ENCODE peak calls at places on chromosomes 13 and 19, in five cellular contexts. F, V, M, W and S are unnamed samples.

GRCh38 chr19:13408889-13409518 is 97.3 kb downstream of the CACNA1A start:
- DNase-seq in F (no peak), V (no peak), M (no peak), W (no peak), S (no peak)

GRCh38 chr13:42474954-42475353 is 99.0 kb upstream of the TNFSF11 start:
- DNase-seq in F (peak; percentile 91), V (no peak), M (no peak), W (no peak), S (no peak)

GRCh38 chr19:38862321-38863059 is 12.7 kb upstream of the HNRNPL start:
- DNase-seq in F (no peak), V (no peak), M (no peak), W (no peak), S (no peak)

GRCh38 chr19:11577451-11578341 is at the start of gene ACP5:
- DNase-seq in F (no peak), V (no peak), M (no peak), W (peak; percentile 72), S (no peak)

GRCh38 chr19:958967-959685 is 25.0 kb upstream of the WDR18 start:
- DNase-seq in F (no peak), V (no peak), M (no peak), W (no peak), S (no peak)

GRCh38 chr13:112849500-112849899 is 119.5 kb upstream of the MCF2L start:
- DNase-seq in F (no peak), V (no peak), M (no peak), W (no peak), S (no peak)

GRCh38 chr19:19205416-19206410 is 2.5 kb upstream of the NR2C2AP start:
- DNase-seq in F (no peak), V (no peak), M (peak; percentile 38), W (no peak), S (no peak)

GRCh38 chr13:41132512-41133152 is at the start of gene KBTBD6:
- DNase-seq in F (peak; percentile 96), V (peak; percentile 95), M (peak; percentile 97), W (peak; percentile 98), S (peak; percentile 95)

GRCh38 chr19:30309983-30310805 is 62.0 kb upstream of the ZNF536 start:
- DNase-seq in F (no peak), V (no peak), M (no peak), W (no peak), S (no peak)

GRCh38 chr19:47107201-47107952 is 6.2 kb downstream of the ZC3H4 start:
- DNase-seq in F (no peak), V (no peak), M (no peak), W (no peak), S (no peak)

GRCh38 chr19:50214699-50215543 is 11.5 kb downstream of the MYH14 start:
- DNase-seq in F (no peak), V (no peak), M (no peak), W (no peak), S (no peak)

GRCh38 chr19:52200044-52200443 is 10.2 kb downstream of the PPP2R1A start:
- DNase-seq in F (no peak), V (peak; percentile 86), M (no peak), W (peak; percentile 55), S (no peak)

GRCh38 chr19:40223135-40223822 is 3.2 kb downstream of the CCNP start:
- DNase-seq in F (no peak), V (no peak), M (no peak), W (no peak), S (no peak)

GRCh38 chr19:39133431-39134270 is 8.1 kb downstream of the PAK4 start:
- DNase-seq in F (no peak), V (no peak), M (no peak), W (no peak), S (no peak)

GRCh38 chr13:99374169-99374991 is 67.2 kb upstream of the GPR183 start:
- DNase-seq in F (no peak), V (no peak), M (no peak), W (no peak), S (no peak)

GRCh38 chr19:13301627-13302334 is 151.6 kb downstream of the IER2 start:
- DNase-seq in F (no peak), V (no peak), M (no peak), W (no peak), S (no peak)

GRCh38 chr19:54727562-54727961 is 3.3 kb downstream of the KIR3DL3 start:
- DNase-seq in F (no peak), V (no peak), M (no peak), W (no peak), S (no peak)

GRCh38 chr13:111434578-111435159 is 114.2 kb downstream of the TEX29 start:
- DNase-seq in F (no peak), V (no peak), M (no peak), W (no peak), S (no peak)

GRCh38 chr13:31207630-31208549 is 8.1 kb downstream of the B3GLCT start:
- DNase-seq in F (peak; percentile 13), V (peak; percentile 73), M (no peak), W (no peak), S (no peak)

GRCh38 chr19:27776524-27776923 is 1436.4 kb downstream of the UQCRFS1 start:
- DNase-seq in F (no peak), V (no peak), M (no peak), W (no peak), S (no peak)

GRCh38 chr19:47157455-47158321 is 27.1 kb downstream of the SAE1 start:
- DNase-seq in F (no peak), V (peak; percentile 44), M (peak; percentile 13), W (peak; percentile 36), S (no peak)

GRCh38 chr13:49759503-49759902 is 33.0 kb downstream of the KPNA3 start:
- DNase-seq in F (peak; percentile 39), V (no peak), M (no peak), W (no peak), S (no peak)

GRCh38 chr13:25691654-25692053 is 319.9 kb downstream of the ATP8A2 start:
- DNase-seq in F (no peak), V (no peak), M (no peak), W (no peak), S (no peak)

GRCh38 chr13:44106231-44107152 is 226.8 kb downstream of the LACC1 start:
- DNase-seq in F (no peak), V (no peak), M (no peak), W (no peak), S (peak; percentile 23)

GRCh38 chr19:46967578-46968018 is 52.0 kb upstream of the NPAS1 start:
- DNase-seq in F (no peak), V (peak; percentile 28), M (no peak), W (no peak), S (no peak)

GRCh38 chr19:35557539-35558399 is 5.7 kb downstream of the ATP4A start:
- DNase-seq in F (no peak), V (peak; percentile 69), M (peak; percentile 15), W (peak; percentile 35), S (no peak)

GRCh38 chr13:48687249-48687648 is 33.5 kb downstream of the CYSLTR2 start:
- DNase-seq in F (no peak), V (no peak), M (no peak), W (no peak), S (no peak)

GRCh38 chr19:5801796-5802616 is 2.9 kb upstream of the NRTN start:
- DNase-seq in F (no peak), V (no peak), M (no peak), W (no peak), S (no peak)

GRCh38 chr13:72643339-72643989 is 84.0 kb downstream of the MZT1 start:
- DNase-seq in F (peak; percentile 23), V (peak; percentile 67), M (no peak), W (no peak), S (no peak)

GRCh38 chr13:98446234-98446621 is 130.7 kb downstream of the STK24 start:
- DNase-seq in F (no peak), V (no peak), M (no peak), W (no peak), S (no peak)

GRCh38 chr13:31310356-31310755 is 110.6 kb downstream of the B3GLCT start:
- DNase-seq in F (no peak), V (no peak), M (no peak), W (no peak), S (no peak)

GRCh38 chr13:98889419-98890079 is 88.3 kb downstream of the DOCK9 start:
- DNase-seq in F (no peak), V (no peak), M (no peak), W (peak; percentile 45), S (no peak)

GRCh38 chr13:110413311-110414040 is 106.4 kb downstream of the COL4A2 start:
- DNase-seq in F (no peak), V (no peak), M (no peak), W (no peak), S (no peak)

GRCh38 chr13:69980799-69981198 is 126.8 kb upstream of the ATXN8OS start:
- DNase-seq in F (no peak), V (no peak), M (no peak), W (no peak), S (no peak)

GRCh38 chr13:80305737-80306136 is 35.2 kb downstream of the SPRY2 start:
- DNase-seq in F (no peak), V (peak; percentile 15), M (no peak), W (no peak), S (no peak)

GRCh38 chr19:4197625-4198466 is 15.4 kb downstream of the ANKRD24 start:
- DNase-seq in F (no peak), V (no peak), M (no peak), W (peak; percentile 7), S (no peak)

GRCh38 chr13:19836472-19836871 is 27.0 kb downstream of the ZMYM5 start:
- DNase-seq in F (no peak), V (no peak), M (no peak), W (no peak), S (no peak)

GRCh38 chr19:28960586-28960985 is 252.4 kb downstream of the UQCRFS1 start:
- DNase-seq in F (no peak), V (no peak), M (no peak), W (no peak), S (no peak)